ENCODE peak calls at places on chromosomes 3 and 15, in ten cellular contexts. One of them, this sample, is unnamed.

GRCh38 chr3:134652409-134652831 is 1.6 kb upstream of the KY start:
- DNase-seq in type B pancreatic cell: no peak
- DNase-seq in lower lobe of right lung: no peak
- DNase-seq in IMR-90: peak
- DNase-seq in fibroblast of lung: peak
- DNase-seq in psoas muscle: no peak
- DNase-seq in RWPE2: no peak
- DNase-seq in SK-N-SH: no peak
- DNase-seq in GM20000: no peak
- DNase-seq in cardiac fibroblast: peak
- DNase-seq in this sample: no peak

GRCh38 chr3:4985330-4986174 is 6.3 kb downstream of the BHLHE40 start:
- DNase-seq in psoas muscle: peak
- DNase-seq in fibroblast of lung: peak
- DNase-seq in RWPE2: peak
- DNase-seq in IMR-90: peak
- DNase-seq in SK-N-SH: no peak
- DNase-seq in GM20000: no peak
- DNase-seq in cardiac fibroblast: peak
- DNase-seq in type B pancreatic cell: no peak
- DNase-seq in lower lobe of right lung: no peak
- DNase-seq in this sample: no peak

GRCh38 chr15:101183226-101183925 is 68.5 kb downstream of the CHSY1 start:
- DNase-seq in type B pancreatic cell: no peak
- DNase-seq in RWPE2: no peak
- DNase-seq in psoas muscle: no peak
- DNase-seq in cardiac fibroblast: peak
- DNase-seq in SK-N-SH: no peak
- DNase-seq in fibroblast of lung: no peak
- DNase-seq in lower lobe of right lung: no peak
- DNase-seq in IMR-90: peak
- DNase-seq in GM20000: no peak
- DNase-seq in this sample: no peak

GRCh38 chr3:46359748-46360509 is 6.0 kb downstream of the CCR2 start:
- DNase-seq in psoas muscle: no peak
- DNase-seq in RWPE2: no peak
- DNase-seq in type B pancreatic cell: no peak
- DNase-seq in fibroblast of lung: peak
- DNase-seq in IMR-90: peak
- DNase-seq in SK-N-SH: no peak
- DNase-seq in lower lobe of right lung: no peak
- DNase-seq in cardiac fibroblast: no peak
- DNase-seq in GM20000: no peak
- DNase-seq in this sample: no peak

GRCh38 chr3:133459400-133459799 is 59.5 kb downstream of the BFSP2 start:
- DNase-seq in fibroblast of lung: no peak
- DNase-seq in GM20000: no peak
- DNase-seq in lower lobe of right lung: no peak
- DNase-seq in SK-N-SH: no peak
- DNase-seq in cardiac fibroblast: peak
- DNase-seq in IMR-90: no peak
- DNase-seq in RWPE2: no peak
- DNase-seq in psoas muscle: no peak
- DNase-seq in type B pancreatic cell: no peak
- DNase-seq in this sample: no peak

GRCh38 chr3:40179016-40179415 is 130.5 kb upstream of the EIF1B start:
- DNase-seq in fibroblast of lung: peak
- DNase-seq in lower lobe of right lung: peak
- DNase-seq in GM20000: peak
- DNase-seq in psoas muscle: peak
- DNase-seq in RWPE2: no peak
- DNase-seq in type B pancreatic cell: peak
- DNase-seq in IMR-90: peak
- DNase-seq in SK-N-SH: peak
- DNase-seq in cardiac fibroblast: peak
- DNase-seq in this sample: no peak

GRCh38 chr3:68290333-68290732 is 635.9 kb upstream of the SUCLG2 start:
- DNase-seq in fibroblast of lung: no peak
- DNase-seq in IMR-90: no peak
- DNase-seq in psoas muscle: no peak
- DNase-seq in GM20000: no peak
- DNase-seq in SK-N-SH: no peak
- DNase-seq in type B pancreatic cell: no peak
- DNase-seq in RWPE2: no peak
- DNase-seq in lower lobe of right lung: no peak
- DNase-seq in cardiac fibroblast: no peak
- DNase-seq in this sample: no peak

GRCh38 chr15:50162988-50163718 is 18.8 kb upstream of the SLC27A2 start:
- DNase-seq in GM20000: no peak
- DNase-seq in lower lobe of right lung: no peak
- DNase-seq in psoas muscle: no peak
- DNase-seq in fibroblast of lung: peak
- DNase-seq in IMR-90: no peak
- DNase-seq in RWPE2: no peak
- DNase-seq in cardiac fibroblast: no peak
- DNase-seq in SK-N-SH: no peak
- DNase-seq in type B pancreatic cell: no peak
- DNase-seq in this sample: no peak

DNA sequence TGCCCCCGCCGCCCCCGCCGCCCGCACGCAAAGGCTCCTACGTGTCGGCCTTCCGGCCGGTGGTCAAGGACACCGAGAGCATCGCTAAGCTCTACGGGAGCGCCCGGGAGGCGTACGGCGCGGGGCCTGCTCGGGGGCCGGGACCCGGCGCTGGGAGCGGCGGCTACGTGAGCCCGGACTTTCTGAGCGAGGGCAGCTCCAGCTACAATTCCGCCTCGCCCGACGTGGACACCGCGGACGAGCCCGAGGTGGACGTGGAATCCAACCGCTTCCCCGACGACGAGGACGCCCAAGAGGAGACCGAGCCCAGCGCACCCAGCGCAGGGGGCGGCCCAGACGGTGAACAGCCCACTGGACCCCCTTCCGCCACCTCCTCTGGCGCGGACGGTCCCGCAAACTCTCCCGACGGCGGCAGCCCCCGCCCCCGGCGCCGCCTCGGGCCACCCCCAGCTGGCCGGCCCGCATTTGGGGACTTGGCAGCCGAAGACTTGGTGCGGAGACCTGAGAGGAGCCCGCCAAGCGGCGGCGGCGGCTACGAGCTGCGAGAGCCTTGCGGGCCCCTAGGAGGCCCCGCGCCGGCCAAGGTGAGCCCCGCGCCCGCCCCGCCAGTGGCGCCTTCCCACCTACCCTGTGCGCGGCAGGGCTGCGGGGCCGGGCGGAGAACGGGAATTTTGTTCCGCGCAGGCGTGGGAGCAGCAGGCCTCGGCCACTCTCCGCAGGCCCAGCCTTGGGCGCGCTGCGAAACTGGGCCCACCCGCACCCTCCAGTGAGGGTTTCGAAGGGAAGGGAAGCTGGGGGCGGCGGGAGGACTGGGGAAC is 2.5 kb downstream of the SKOR1 start:
- DNase-seq in psoas muscle: no peak
- DNase-seq in IMR-90: no peak
- DNase-seq in fibroblast of lung: no peak
- DNase-seq in GM20000: no peak
- DNase-seq in SK-N-SH: no peak
- DNase-seq in lower lobe of right lung: no peak
- DNase-seq in type B pancreatic cell: no peak
- DNase-seq in cardiac fibroblast: no peak
- DNase-seq in RWPE2: peak
- DNase-seq in this sample: peak
- TF ChIP-seq CTCF in psoas muscle: no peak
- TF ChIP-seq CTCF in IMR-90: no peak
- TF ChIP-seq CTCF in fibroblast of lung: no peak
- TF ChIP-seq CTCF in GM20000: no peak
- TF ChIP-seq CTCF in SK-N-SH: no peak
- TF ChIP-seq CTCF in lower lobe of right lung: no peak
- TF ChIP-seq CTCF in type B pancreatic cell: no peak
- TF ChIP-seq CTCF in cardiac fibroblast: no peak
- TF ChIP-seq CTCF in RWPE2: no peak
- TF ChIP-seq CTCF in this sample: no peak

DNA sequence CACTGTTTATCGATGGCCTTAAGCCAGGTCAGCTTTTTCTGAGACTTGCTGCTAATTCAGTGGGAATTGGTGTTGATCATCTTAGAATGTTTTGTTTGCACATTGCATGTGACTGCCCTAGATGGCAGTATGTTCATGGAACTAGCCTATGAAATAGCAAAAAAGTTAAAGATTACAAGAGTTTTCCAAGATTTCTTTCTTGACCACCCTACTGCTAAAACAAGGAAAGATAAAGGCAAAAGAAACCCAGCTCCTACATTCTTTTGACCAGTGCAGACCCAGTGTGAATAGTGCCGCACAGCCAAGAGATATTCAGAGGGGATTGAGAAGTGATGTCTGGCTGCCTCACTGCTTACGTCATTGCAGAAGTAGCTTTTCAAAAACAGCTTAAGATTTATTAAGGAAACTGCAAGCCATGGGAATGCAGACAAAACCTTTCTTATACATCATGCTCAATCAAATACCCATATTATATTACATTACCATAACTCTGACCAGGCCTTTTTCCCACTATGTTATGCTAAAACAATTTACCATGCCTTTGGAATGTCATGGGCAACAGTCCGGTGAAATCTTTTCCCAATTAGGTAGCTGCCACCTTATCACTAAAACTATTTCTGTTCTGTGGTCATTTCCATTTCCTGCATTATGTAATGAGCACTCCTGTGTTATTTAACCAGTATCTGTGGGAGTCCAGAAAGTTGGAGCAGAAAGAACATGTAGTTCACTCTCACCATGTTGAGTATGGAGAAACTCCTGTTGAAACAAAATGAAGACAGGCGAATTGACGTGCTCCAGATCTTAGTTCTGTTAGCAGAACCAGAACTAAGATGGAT is 6.0 kb downstream of the PHLDB2 start:
- DNase-seq in type B pancreatic cell: no peak
- DNase-seq in lower lobe of right lung: no peak
- DNase-seq in psoas muscle: no peak
- DNase-seq in cardiac fibroblast: peak
- DNase-seq in fibroblast of lung: peak
- DNase-seq in SK-N-SH: no peak
- DNase-seq in IMR-90: peak
- DNase-seq in RWPE2: no peak
- DNase-seq in GM20000: no peak
- DNase-seq in this sample: no peak
- TF ChIP-seq CTCF in type B pancreatic cell: peak
- TF ChIP-seq CTCF in lower lobe of right lung: no peak
- TF ChIP-seq CTCF in psoas muscle: peak
- TF ChIP-seq CTCF in cardiac fibroblast: peak
- TF ChIP-seq CTCF in fibroblast of lung: peak
- TF ChIP-seq CTCF in SK-N-SH: peak
- TF ChIP-seq CTCF in IMR-90: peak
- TF ChIP-seq CTCF in RWPE2: peak
- TF ChIP-seq CTCF in GM20000: no peak
- TF ChIP-seq CTCF in this sample: peak

GRCh38 chr3:30139283-30139682 is 467.1 kb upstream of the TGFBR2 start:
- DNase-seq in RWPE2: no peak
- DNase-seq in psoas muscle: no peak
- DNase-seq in cardiac fibroblast: no peak
- DNase-seq in fibroblast of lung: no peak
- DNase-seq in lower lobe of right lung: no peak
- DNase-seq in type B pancreatic cell: no peak
- DNase-seq in GM20000: no peak
- DNase-seq in IMR-90: no peak
- DNase-seq in SK-N-SH: no peak
- DNase-seq in this sample: no peak

GRCh38 chr3:30130391-30130790 is 476.0 kb upstream of the TGFBR2 start:
- DNase-seq in type B pancreatic cell: no peak
- DNase-seq in lower lobe of right lung: no peak
- DNase-seq in IMR-90: no peak
- DNase-seq in cardiac fibroblast: no peak
- DNase-seq in fibroblast of lung: peak
- DNase-seq in SK-N-SH: no peak
- DNase-seq in GM20000: no peak
- DNase-seq in RWPE2: no peak
- DNase-seq in psoas muscle: no peak
- DNase-seq in this sample: no peak

GRCh38 chr3:30131171-30131570 is 475.2 kb upstream of the TGFBR2 start:
- DNase-seq in SK-N-SH: no peak
- DNase-seq in type B pancreatic cell: no peak
- DNase-seq in lower lobe of right lung: no peak
- DNase-seq in fibroblast of lung: no peak
- DNase-seq in cardiac fibroblast: no peak
- DNase-seq in GM20000: no peak
- DNase-seq in RWPE2: no peak
- DNase-seq in IMR-90: no peak
- DNase-seq in psoas muscle: no peak
- DNase-seq in this sample: no peak

GRCh38 chr3:30140356-30140755 is 466.0 kb upstream of the TGFBR2 start:
- DNase-seq in cardiac fibroblast: no peak
- DNase-seq in GM20000: no peak
- DNase-seq in lower lobe of right lung: no peak
- DNase-seq in RWPE2: no peak
- DNase-seq in SK-N-SH: no peak
- DNase-seq in psoas muscle: no peak
- DNase-seq in fibroblast of lung: peak
- DNase-seq in IMR-90: no peak
- DNase-seq in type B pancreatic cell: no peak
- DNase-seq in this sample: no peak

GRCh38 chr3:30135190-30135589 is 471.2 kb upstream of the TGFBR2 start:
- DNase-seq in lower lobe of right lung: no peak
- DNase-seq in fibroblast of lung: no peak
- DNase-seq in SK-N-SH: no peak
- DNase-seq in GM20000: no peak
- DNase-seq in RWPE2: no peak
- DNase-seq in cardiac fibroblast: no peak
- DNase-seq in psoas muscle: no peak
- DNase-seq in IMR-90: no peak
- DNase-seq in type B pancreatic cell: no peak
- DNase-seq in this sample: no peak
- TF ChIP-seq CTCF in lower lobe of right lung: no peak
- TF ChIP-seq CTCF in fibroblast of lung: no peak
- TF ChIP-seq CTCF in SK-N-SH: no peak
- TF ChIP-seq CTCF in GM20000: no peak
- TF ChIP-seq CTCF in RWPE2: peak
- TF ChIP-seq CTCF in cardiac fibroblast: peak
- TF ChIP-seq CTCF in psoas muscle: no peak
- TF ChIP-seq CTCF in IMR-90: no peak
- TF ChIP-seq CTCF in type B pancreatic cell: no peak
- TF ChIP-seq CTCF in this sample: peak

GRCh38 chr15:75905231-75905630 is 1.6 kb downstream of the FBXO22 start:
- DNase-seq in RWPE2: no peak
- DNase-seq in IMR-90: no peak
- DNase-seq in fibroblast of lung: no peak
- DNase-seq in SK-N-SH: no peak
- DNase-seq in type B pancreatic cell: no peak
- DNase-seq in cardiac fibroblast: no peak
- DNase-seq in GM20000: no peak
- DNase-seq in psoas muscle: no peak
- DNase-seq in lower lobe of right lung: no peak
- DNase-seq in this sample: no peak

GRCh38 chr15:75900577-75900976 is 3.1 kb upstream of the FBXO22 start:
- DNase-seq in SK-N-SH: no peak
- DNase-seq in RWPE2: no peak
- DNase-seq in IMR-90: no peak
- DNase-seq in GM20000: no peak
- DNase-seq in lower lobe of right lung: no peak
- DNase-seq in psoas muscle: no peak
- DNase-seq in type B pancreatic cell: no peak
- DNase-seq in fibroblast of lung: no peak
- DNase-seq in cardiac fibroblast: no peak
- DNase-seq in this sample: no peak

GRCh38 chr15:75904241-75904631 is 558 bp downstream of the FBXO22 start:
- DNase-seq in lower lobe of right lung: peak
- DNase-seq in IMR-90: peak
- DNase-seq in type B pancreatic cell: peak
- DNase-seq in GM20000: peak
- DNase-seq in RWPE2: peak
- DNase-seq in cardiac fibroblast: peak
- DNase-seq in psoas muscle: no peak
- DNase-seq in fibroblast of lung: peak
- DNase-seq in SK-N-SH: peak
- DNase-seq in this sample: no peak

GRCh38 chr15:75903331-75904240 is at the start of gene FBXO22:
- DNase-seq in lower lobe of right lung: peak
- DNase-seq in RWPE2: peak
- DNase-seq in type B pancreatic cell: peak
- DNase-seq in cardiac fibroblast: peak
- DNase-seq in SK-N-SH: peak
- DNase-seq in psoas muscle: peak
- DNase-seq in IMR-90: peak
- DNase-seq in GM20000: peak
- DNase-seq in fibroblast of lung: peak
- DNase-seq in this sample: peak

DNA sequence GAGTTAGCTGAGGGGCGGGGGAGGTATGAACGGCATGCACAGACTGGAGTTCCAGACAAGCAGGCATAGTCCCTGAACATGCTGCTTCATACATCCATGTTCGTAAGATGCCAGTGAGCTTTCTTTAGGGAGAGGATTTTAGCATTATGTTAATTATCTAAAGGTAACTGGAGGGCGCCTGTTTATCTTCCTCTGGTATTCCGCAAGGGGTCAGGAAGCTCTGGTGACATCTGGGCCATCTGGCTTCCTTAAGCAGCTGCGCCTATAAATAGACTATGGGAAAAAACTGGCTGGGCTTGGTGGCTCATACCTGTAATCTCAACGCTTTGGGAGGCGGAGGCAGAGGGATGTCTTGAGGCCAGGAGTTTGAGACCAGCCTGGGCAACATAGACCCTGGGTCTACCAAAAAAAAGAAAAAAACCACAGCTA is 1.5 kb upstream of the FBXO22 start:
- DNase-seq in SK-N-SH: peak
- DNase-seq in type B pancreatic cell: no peak
- DNase-seq in GM20000: no peak
- DNase-seq in RWPE2: no peak
- DNase-seq in psoas muscle: no peak
- DNase-seq in cardiac fibroblast: peak
- DNase-seq in lower lobe of right lung: no peak
- DNase-seq in IMR-90: no peak
- DNase-seq in fibroblast of lung: no peak
- DNase-seq in this sample: no peak
- TF ChIP-seq CTCF in SK-N-SH: no peak
- TF ChIP-seq CTCF in type B pancreatic cell: no peak
- TF ChIP-seq CTCF in GM20000: no peak
- TF ChIP-seq CTCF in RWPE2: no peak
- TF ChIP-seq CTCF in psoas muscle: no peak
- TF ChIP-seq CTCF in cardiac fibroblast: no peak
- TF ChIP-seq CTCF in lower lobe of right lung: no peak
- TF ChIP-seq CTCF in IMR-90: no peak
- TF ChIP-seq CTCF in fibroblast of lung: no peak
- TF ChIP-seq CTCF in this sample: no peak